ENCODE peak calls at places on chromosomes 7 and 10, in five cellular contexts. One of them, this sample, is unnamed.
A peak's percentile ranks its signal among the peaks of the same experiment; 100 is the strongest.

GRCh38 chr10:108787932-108788331 is 1135.4 kb downstream of the XPNPEP1 start:
- DNase-seq in kidney: no peak
- DNase-seq in uterus: no peak
- DNase-seq in cardiac fibroblast: peak; percentile 41
- DNase-seq in mesothelial cell of epicardium: no peak
- DNase-seq in this sample: no peak

GRCh38 chr7:126700807-126701604 is 551.7 kb downstream of the GRM8 start:
- DNase-seq in cardiac fibroblast: peak; percentile 96
- DNase-seq in kidney: peak; percentile 76
- DNase-seq in mesothelial cell of epicardium: no peak
- DNase-seq in uterus: no peak
- DNase-seq in this sample: no peak

GRCh38 chr7:5528815-5529442 is 105.3 kb upstream of the TNRC18 start:
- DNase-seq in kidney: no peak
- DNase-seq in cardiac fibroblast: no peak
- DNase-seq in mesothelial cell of epicardium: no peak
- DNase-seq in uterus: no peak
- DNase-seq in this sample: peak; percentile 41

GRCh38 chr10:130456616-130457015 is 320.4 kb downstream of the GLRX3 start:
- DNase-seq in mesothelial cell of epicardium: no peak
- DNase-seq in uterus: no peak
- DNase-seq in cardiac fibroblast: no peak
- DNase-seq in kidney: no peak
- DNase-seq in this sample: no peak

GRCh38 chr7:152193882-152194281 is 168.4 kb downstream of the GALNT11 start:
- DNase-seq in cardiac fibroblast: no peak
- DNase-seq in uterus: no peak
- DNase-seq in mesothelial cell of epicardium: no peak
- DNase-seq in kidney: no peak
- DNase-seq in this sample: no peak

GRCh38 chr7:75905785-75906604 is 9.0 kb upstream of the POR start:
- DNase-seq in mesothelial cell of epicardium: no peak
- DNase-seq in cardiac fibroblast: peak; percentile 81
- DNase-seq in kidney: peak; percentile 92
- DNase-seq in uterus: peak; percentile 70
- DNase-seq in this sample: no peak

GRCh38 chr10:48475943-48476278 is 129.0 kb downstream of the ARHGAP22 start:
- DNase-seq in kidney: no peak
- DNase-seq in uterus: no peak
- DNase-seq in mesothelial cell of epicardium: no peak
- DNase-seq in cardiac fibroblast: no peak
- DNase-seq in this sample: peak; percentile 7

GRCh38 chr10:124955243-124955642 is 13.3 kb downstream of the ZRANB1 start:
- DNase-seq in uterus: no peak
- DNase-seq in cardiac fibroblast: peak; percentile 17
- DNase-seq in kidney: no peak
- DNase-seq in mesothelial cell of epicardium: no peak
- DNase-seq in this sample: no peak

GRCh38 chr10:93481931-93482834 is at the start of gene MYOF:
- DNase-seq in cardiac fibroblast: peak; percentile 95
- DNase-seq in mesothelial cell of epicardium: no peak
- DNase-seq in kidney: peak; percentile 83
- DNase-seq in uterus: peak; percentile 69
- DNase-seq in this sample: no peak

GRCh38 chr10:6115824-6116350 is 27.1 kb downstream of the RBM17 start:
- DNase-seq in mesothelial cell of epicardium: no peak
- DNase-seq in cardiac fibroblast: no peak
- DNase-seq in kidney: no peak
- DNase-seq in uterus: no peak
- DNase-seq in this sample: no peak

GRCh38 chr10:6114299-6114698 is 25.5 kb downstream of the RBM17 start:
- DNase-seq in kidney: no peak
- DNase-seq in mesothelial cell of epicardium: no peak
- DNase-seq in cardiac fibroblast: no peak
- DNase-seq in uterus: no peak
- DNase-seq in this sample: no peak

GRCh38 chr10:6115411-6115800 is 26.6 kb downstream of the RBM17 start:
- DNase-seq in kidney: no peak
- DNase-seq in mesothelial cell of epicardium: no peak
- DNase-seq in cardiac fibroblast: no peak
- DNase-seq in uterus: no peak
- DNase-seq in this sample: no peak

GRCh38 chr10:6116806-6117205 is 28.0 kb downstream of the RBM17 start:
- DNase-seq in cardiac fibroblast: no peak
- DNase-seq in uterus: no peak
- DNase-seq in mesothelial cell of epicardium: no peak
- DNase-seq in kidney: no peak
- DNase-seq in this sample: no peak

GRCh38 chr10:6114758-6115410 is 26.1 kb downstream of the RBM17 start:
- DNase-seq in mesothelial cell of epicardium: no peak
- DNase-seq in cardiac fibroblast: peak; percentile 92
- DNase-seq in kidney: no peak
- DNase-seq in uterus: no peak
- DNase-seq in this sample: no peak
- TF ChIP-seq CTCF in mesothelial cell of epicardium: no peak
- TF ChIP-seq CTCF in cardiac fibroblast: peak; percentile 24
- TF ChIP-seq CTCF in kidney: no peak
- TF ChIP-seq CTCF in uterus: no peak
- TF ChIP-seq CTCF in this sample: no peak

DNA sequence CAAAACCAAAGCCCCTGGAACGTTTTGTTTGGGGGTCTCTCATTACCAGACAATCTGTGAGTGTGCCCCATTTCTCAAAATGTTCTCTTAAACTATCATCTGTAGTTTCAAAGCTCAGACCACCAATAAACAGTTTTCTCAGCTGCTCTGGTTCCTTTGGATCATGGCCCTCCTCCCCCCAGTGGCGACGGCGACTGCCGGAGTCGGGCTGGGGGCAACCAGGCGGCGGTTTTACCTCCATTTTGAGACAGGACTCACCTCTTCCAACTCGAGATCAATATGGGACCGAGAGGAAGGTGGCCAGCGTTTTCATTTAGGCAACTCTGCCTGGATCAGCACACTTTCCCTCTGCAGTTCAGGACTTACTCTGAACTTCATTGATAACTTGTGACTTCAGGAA is 141.5 kb upstream of the ZNF32 start:
- DNase-seq in cardiac fibroblast: no peak
- DNase-seq in uterus: no peak
- DNase-seq in mesothelial cell of epicardium: no peak
- DNase-seq in kidney: no peak
- DNase-seq in this sample: no peak
- TF ChIP-seq CTCF in cardiac fibroblast: no peak
- TF ChIP-seq CTCF in uterus: no peak
- TF ChIP-seq CTCF in mesothelial cell of epicardium: no peak
- TF ChIP-seq CTCF in kidney: no peak
- TF ChIP-seq CTCF in this sample: no peak

GRCh38 chr10:16155761-16156322 is 281.0 kb upstream of the PTER start:
- DNase-seq in kidney: no peak
- DNase-seq in mesothelial cell of epicardium: no peak
- DNase-seq in cardiac fibroblast: no peak
- DNase-seq in uterus: no peak
- DNase-seq in this sample: no peak
- TF ChIP-seq CTCF in kidney: no peak
- TF ChIP-seq CTCF in mesothelial cell of epicardium: no peak
- TF ChIP-seq CTCF in cardiac fibroblast: no peak
- TF ChIP-seq CTCF in uterus: no peak
- TF ChIP-seq CTCF in this sample: no peak

DNA sequence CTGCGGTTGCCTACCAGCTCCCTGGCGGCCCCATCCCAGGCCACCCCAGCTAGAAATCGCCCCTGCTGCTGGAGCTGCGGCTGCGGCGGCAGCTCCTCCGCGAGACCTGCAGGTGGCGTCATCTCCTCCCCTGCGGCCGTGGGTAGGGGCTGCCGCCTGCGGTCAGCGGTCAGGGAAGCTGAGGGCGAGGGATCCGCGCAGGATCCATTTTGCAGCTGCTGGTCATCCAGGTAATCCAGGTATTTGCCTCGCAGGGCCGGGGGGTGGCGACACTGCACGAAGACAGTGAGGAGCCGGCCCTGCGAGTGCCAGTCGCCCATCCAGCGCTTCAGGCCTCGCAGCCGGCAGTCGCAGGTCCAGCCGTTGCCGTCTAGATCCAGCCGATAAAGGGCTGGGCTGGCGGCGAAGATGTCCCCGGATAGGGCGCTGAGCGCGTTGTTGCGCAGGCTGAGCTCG is 1.5 kb downstream of the TRIL start:
- DNase-seq in kidney: peak; percentile 92
- DNase-seq in mesothelial cell of epicardium: peak; percentile 44
- DNase-seq in cardiac fibroblast: peak; percentile 28
- DNase-seq in uterus: peak; percentile 70
- DNase-seq in this sample: peak; percentile 24
- TF ChIP-seq CTCF in kidney: peak; percentile 65
- TF ChIP-seq CTCF in mesothelial cell of epicardium: peak; percentile 41
- TF ChIP-seq CTCF in cardiac fibroblast: peak; percentile 70
- TF ChIP-seq CTCF in uterus: peak; percentile 57
- TF ChIP-seq CTCF in this sample: peak; percentile 54

GRCh38 chr7:22860784-22861482 is 38.3 kb upstream of the TOMM7 start:
- DNase-seq in kidney: no peak
- DNase-seq in mesothelial cell of epicardium: no peak
- DNase-seq in uterus: no peak
- DNase-seq in cardiac fibroblast: peak; percentile 36
- DNase-seq in this sample: no peak
- TF ChIP-seq CTCF in kidney: peak; percentile 37
- TF ChIP-seq CTCF in mesothelial cell of epicardium: peak; percentile 18
- TF ChIP-seq CTCF in uterus: no peak
- TF ChIP-seq CTCF in cardiac fibroblast: peak; percentile 59
- TF ChIP-seq CTCF in this sample: peak; percentile 30

GRCh38 chr10:11479307-11479706 is 132.1 kb downstream of the USP6NL start:
- DNase-seq in kidney: no peak
- DNase-seq in cardiac fibroblast: no peak
- DNase-seq in uterus: no peak
- DNase-seq in mesothelial cell of epicardium: no peak
- DNase-seq in this sample: no peak

GRCh38 chr10:11478807-11479206 is 132.6 kb downstream of the USP6NL start:
- DNase-seq in uterus: no peak
- DNase-seq in mesothelial cell of epicardium: no peak
- DNase-seq in cardiac fibroblast: no peak
- DNase-seq in kidney: no peak
- DNase-seq in this sample: no peak

GRCh38 chr10:11480687-11481086 is 130.8 kb downstream of the USP6NL start:
- DNase-seq in kidney: no peak
- DNase-seq in mesothelial cell of epicardium: no peak
- DNase-seq in uterus: no peak
- DNase-seq in cardiac fibroblast: no peak
- DNase-seq in this sample: no peak

GRCh38 chr10:11483189-11484148 is 128.0 kb downstream of the USP6NL start:
- DNase-seq in mesothelial cell of epicardium: no peak
- DNase-seq in kidney: no peak
- DNase-seq in cardiac fibroblast: no peak
- DNase-seq in uterus: no peak
- DNase-seq in this sample: no peak

DNA sequence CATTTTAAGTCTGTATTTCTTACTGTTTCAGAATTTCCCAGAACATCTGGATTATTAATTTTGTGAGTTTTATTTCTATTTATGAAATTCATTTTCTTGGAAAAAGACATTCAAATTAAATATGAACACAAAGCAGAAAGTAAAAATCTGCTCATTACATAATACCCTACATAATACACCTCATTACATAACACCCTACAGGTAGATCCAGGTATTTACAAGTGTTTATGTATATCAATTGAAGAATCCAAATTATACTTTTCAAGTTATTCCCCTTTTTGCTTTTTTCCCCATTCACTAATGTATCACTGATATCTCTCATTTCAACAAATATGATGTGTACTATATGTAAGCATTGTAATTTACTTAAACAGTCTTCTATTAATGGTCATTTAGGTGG is 129.1 kb downstream of the USP6NL start:
- DNase-seq in cardiac fibroblast: no peak
- DNase-seq in uterus: no peak
- DNase-seq in mesothelial cell of epicardium: no peak
- DNase-seq in kidney: no peak
- DNase-seq in this sample: no peak
- TF ChIP-seq CTCF in cardiac fibroblast: no peak
- TF ChIP-seq CTCF in uterus: no peak
- TF ChIP-seq CTCF in mesothelial cell of epicardium: peak; percentile 56
- TF ChIP-seq CTCF in kidney: no peak
- TF ChIP-seq CTCF in this sample: no peak

GRCh38 chr10:54415483-54415882 is 385.5 kb downstream of the PCDH15 start:
- DNase-seq in cardiac fibroblast: no peak
- DNase-seq in uterus: no peak
- DNase-seq in kidney: no peak
- DNase-seq in mesothelial cell of epicardium: no peak
- DNase-seq in this sample: no peak
- TF ChIP-seq CTCF in cardiac fibroblast: no peak
- TF ChIP-seq CTCF in uterus: no peak
- TF ChIP-seq CTCF in kidney: no peak
- TF ChIP-seq CTCF in mesothelial cell of epicardium: peak; percentile 30
- TF ChIP-seq CTCF in this sample: no peak

This sample was measured in natural killer cell.